ENCODE peak calls at places on chromosomes 4 and X, in four cellular contexts. J is mucosa of descending colon, T is fibroblast of mammary gland, Y is lower lobe of right lung. A is an unnamed sample.

GRCh38 chrX:120350458-120351138 is 11.3 kb upstream of the ATP1B4 start:
- DNase-seq in T (no peak), Y (no peak), J (no peak), A (no peak)

GRCh38 chrX:7486502-7486901 is 338.5 kb upstream of the PUDP start:
- DNase-seq in Y (no peak), J (no peak), T (no peak), A (no peak)

GRCh38 chr4:77453911-77454310 is 151.7 kb upstream of the CXCL13 start:
- DNase-seq in T (no peak), J (no peak), Y (no peak), A (no peak)

GRCh38 chrX:109928596-109929335 is 74.1 kb upstream of the TMEM164 start:
- DNase-seq in Y (no peak), T (no peak), J (no peak), A (no peak)

GRCh38 chr4:185534850-185535761 is at the start of gene PDLIM3:
- DNase-seq in T (no peak), Y (peak), J (no peak), A (peak)

GRCh38 chr4:61514991-61515390 is 314.9 kb downstream of the ADGRL3 start:
- DNase-seq in T (no peak), J (no peak), Y (no peak), A (no peak)

GRCh38 chrX:132118361-132118760 is 9.5 kb downstream of the FRMD7 start:
- DNase-seq in J (no peak), Y (no peak), T (no peak), A (no peak)

GRCh38 chr4:158051401-158052235 is 121.2 kb downstream of the GASK1B start:
- DNase-seq in Y (no peak), J (no peak), T (peak), A (no peak)

GRCh38 chrX:140477987-140478386 is 26.9 kb downstream of the SOX3 start:
- DNase-seq in J (no peak), Y (no peak), T (no peak), A (no peak)

GRCh38 chr4:143514432-143514831 is 930 bp downstream of the SMARCA5 start:
- DNase-seq in J (peak), Y (peak), T (peak), A (peak)

GRCh38 chr4:45946699-45947098 is 177.2 kb downstream of the GABRG1 start:
- DNase-seq in T (no peak), Y (no peak), J (no peak), A (no peak)

GRCh38 chrX:19122641-19123009 is 357 bp upstream of the ADGRG2 start:
- DNase-seq in Y (no peak), J (no peak), T (no peak), A (no peak)

GRCh38 chr4:83334425-83335241 is at the start of gene HPSE:
- DNase-seq in J (peak), T (peak), Y (peak), A (peak)

GRCh38 chr4:84939111-84939510 is 27.4 kb downstream of the WDFY3 start:
- DNase-seq in Y (no peak), J (no peak), T (no peak), A (no peak)

GRCh38 chr4:135243960-135244561 is 1042.5 kb upstream of the PABPC4L start:
- DNase-seq in Y (no peak), T (peak), J (no peak), A (no peak)

GRCh38 chr4:106494066-106494465 is 125.5 kb upstream of the GIMD1 start:
- DNase-seq in J (no peak), Y (no peak), T (peak), A (no peak)

GRCh38 chr4:68373513-68373912 is 23.6 kb upstream of the YTHDC1 start:
- DNase-seq in T (peak), J (peak), Y (peak), A (peak)

GRCh38 chr4:157052429-157053040 is 23.4 kb upstream of the GLRB start:
- DNase-seq in T (peak), J (no peak), Y (no peak), A (no peak)

GRCh38 chrX:9189286-9189685 is 155.4 kb upstream of the FAM9B start:
- DNase-seq in Y (no peak), J (no peak), T (no peak), A (no peak)

GRCh38 chr4:89539374-89539773 is 231.8 kb upstream of the GPRIN3 start:
- DNase-seq in T (peak), J (no peak), Y (no peak), A (no peak)

GRCh38 chr4:2938906-2939305 is 24.3 kb downstream of the NOP14 start:
- DNase-seq in Y (no peak), J (peak), T (no peak), A (peak)

GRCh38 chr4:123481034-123481433 is 84.4 kb downstream of the SPRY1 start:
- DNase-seq in J (no peak), T (peak), Y (no peak), A (no peak)

GRCh38 chrX:16445166-16445752 is 204.7 kb upstream of the S100G start:
- DNase-seq in T (peak), Y (no peak), J (no peak), A (no peak)

GRCh38 chrX:123087326-123087725 is 96.8 kb upstream of the GRIA3 start:
- DNase-seq in J (no peak), Y (no peak), T (peak), A (no peak)

GRCh38 chr4:118920247-118920646 is 31.6 kb downstream of the SYNPO2 start:
- DNase-seq in J (no peak), T (peak), Y (no peak), A (no peak)

GRCh38 chr4:98641393-98641792 is 17.0 kb downstream of the TSPAN5 start:
- DNase-seq in J (no peak), Y (no peak), T (no peak), A (no peak)

GRCh38 chr4:170853422-170854021 is 763.8 kb upstream of the AADAT start:
- DNase-seq in T (peak), Y (peak), J (peak), A (no peak)

GRCh38 chrX:50093627-50094026 is 107.2 kb downstream of the AKAP4 start:
- DNase-seq in J (no peak), T (no peak), Y (no peak), A (no peak)

GRCh38 chrX:45762699-45763647 is 562.3 kb upstream of the DIPK2B start:
- DNase-seq in J (no peak), T (no peak), Y (no peak), A (no peak)

GRCh38 chr4:147975902-147976301 is 244.0 kb downstream of the ARHGAP10 start:
- DNase-seq in Y (no peak), T (no peak), J (no peak), A (no peak)

GRCh38 chrX:136689441-136689840 is 41.5 kb downstream of the CD40LG start:
- DNase-seq in Y (no peak), J (no peak), T (no peak), A (no peak)

GRCh38 chr4:110197421-110198398 is 705 bp downstream of the ELOVL6 start:
- DNase-seq in J (peak), T (peak), Y (no peak), A (peak)